ENCODE peak calls at places on chromosomes 5 and 9, in five cellular contexts. I, X, M, H and W are unnamed samples.

GRCh38 chr9:124537926-124538325 is 30.7 kb upstream of the NR5A1 start:
- DNase-seq in I (no peak), X (no peak), M (no peak), H (no peak), W (no peak)

GRCh38 chr9:93304574-93305496 is 120.9 kb downstream of the WNK2 start:
- DNase-seq in I (peak), X (peak), M (peak), H (peak), W (no peak)

GRCh38 chr5:5229405-5229804 is 89.3 kb downstream of the ADAMTS16 start:
- DNase-seq in I (no peak), X (peak), M (peak), H (no peak), W (no peak)

GRCh38 chr9:69606089-69606488 is 66.1 kb downstream of the APBA1 start:
- DNase-seq in I (no peak), X (no peak), M (no peak), H (no peak), W (no peak)

GRCh38 chr5:35135239-35135700 is 87.5 kb upstream of the AGXT2 start:
- DNase-seq in I (no peak), X (no peak), M (no peak), H (peak), W (no peak)

GRCh38 chr5:176888865-176889165 is 10.3 kb downstream of the HK3 start:
- DNase-seq in I (no peak), X (no peak), M (no peak), H (no peak), W (no peak)

GRCh38 chr5:104096451-104096850 is 533.9 kb upstream of the NUDT12 start:
- DNase-seq in I (no peak), X (no peak), M (no peak), H (no peak), W (no peak)

GRCh38 chr5:143024227-143024920 is 254.2 kb downstream of the ARHGAP26 start:
- DNase-seq in I (no peak), X (no peak), M (no peak), H (no peak), W (no peak)

GRCh38 chr5:32390819-32391591 is 53.5 kb downstream of the ZFR start:
- DNase-seq in I (no peak), X (peak), M (peak), H (peak), W (peak)

GRCh38 chr9:68547417-68547816 is 6.7 kb upstream of the TMEM252 start:
- DNase-seq in I (no peak), X (no peak), M (no peak), H (no peak), W (no peak)

GRCh38 chr5:127184841-127185240 is 105.8 kb upstream of the MEGF10 start:
- DNase-seq in I (no peak), X (peak), M (peak), H (no peak), W (no peak)

GRCh38 chr9:85897853-85898252 is 43.1 kb upstream of the NAA35 start:
- DNase-seq in I (no peak), X (no peak), M (no peak), H (no peak), W (no peak)
- H3K4me3 ChIP-seq in I (no peak), X (no peak), M (no peak), H (no peak), W (no peak)

GRCh38 chr9:1400983-1401382 is 350.8 kb downstream of the DMRT2 start:
- DNase-seq in I (no peak), X (no peak), M (no peak), H (no peak), W (no peak)
- TF ChIP-seq CTCF in I (no peak), X (no peak), M (no peak), H (no peak), W (no peak)

GRCh38 chr5:171823269-171823668 is 37.7 kb downstream of the SMIM23 start:
- DNase-seq in I (no peak), X (no peak), M (no peak), H (no peak), W (no peak)
- H3K4me3 ChIP-seq in I (no peak), X (no peak), M (no peak), H (no peak), W (no peak)

GRCh38 chr5:149452007-149452664 is 73.0 kb upstream of the IL17B start:
- DNase-seq in I (no peak), X (peak), M (peak), H (peak), W (peak)

GRCh38 chr5:149445739-149446369 is 66.8 kb upstream of the IL17B start:
- DNase-seq in I (no peak), X (peak), M (peak), H (peak), W (peak)

GRCh38 chr5:149450199-149450598 is 71.1 kb upstream of the IL17B start:
- DNase-seq in I (peak), X (peak), M (peak), H (no peak), W (no peak)

GRCh38 chr5:149447373-149448367 is 68.6 kb upstream of the IL17B start:
- DNase-seq in I (no peak), X (no peak), M (no peak), H (no peak), W (no peak)

DNA sequence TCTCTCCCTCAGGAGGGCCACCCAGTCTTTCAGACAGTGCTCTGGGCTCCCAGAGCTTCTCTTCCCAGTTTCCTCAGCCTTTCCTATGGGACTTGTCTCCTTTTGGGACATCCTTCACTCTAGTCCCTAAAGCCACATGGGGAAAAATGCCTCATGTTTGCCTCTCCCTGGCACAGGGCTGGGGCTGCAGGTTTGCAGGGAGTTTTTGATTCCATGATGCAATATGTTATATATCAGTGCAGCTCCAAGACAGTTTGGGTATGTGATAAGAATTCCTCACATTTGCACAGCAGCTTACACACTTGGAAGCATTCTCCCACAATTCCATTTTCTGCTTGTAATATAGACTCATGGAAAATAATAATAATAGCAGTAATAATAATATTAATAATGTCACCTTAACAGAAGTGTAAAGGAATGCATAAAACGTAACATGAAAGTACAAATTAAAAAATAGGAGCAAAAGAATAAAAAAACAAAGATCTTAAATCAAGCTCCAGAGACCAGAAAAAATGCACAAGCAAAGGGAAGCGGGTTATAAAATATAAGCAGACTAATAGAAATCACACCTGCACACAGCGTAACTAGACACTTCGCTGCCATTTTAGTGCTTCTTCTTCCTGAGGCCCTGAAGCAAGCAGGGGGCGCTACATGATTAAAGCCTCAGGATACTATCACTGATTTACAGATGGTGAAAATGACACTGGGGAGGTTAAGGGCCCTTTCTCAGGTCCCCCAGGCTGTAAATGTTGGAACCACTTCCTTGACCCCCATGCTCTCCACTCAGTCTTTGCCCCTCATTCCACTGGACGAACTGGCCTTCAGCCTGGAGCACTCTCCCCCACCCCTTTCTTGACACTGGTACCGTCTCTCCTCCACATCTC is 70.0 kb upstream of the IL17B start:
- DNase-seq in I (no peak), X (peak), M (peak), H (no peak), W (no peak)
- TF ChIP-seq CTCF in I (peak), X (peak), M (peak), H (peak), W (peak)

GRCh38 chr5:139745800-139746690 is 49.6 kb upstream of the PSD2 start:
- DNase-seq in I (peak), X (peak), M (peak), H (peak), W (no peak)
- H3K4me3 ChIP-seq in I (peak), X (peak), M (no peak), H (peak), W (peak)

DNA sequence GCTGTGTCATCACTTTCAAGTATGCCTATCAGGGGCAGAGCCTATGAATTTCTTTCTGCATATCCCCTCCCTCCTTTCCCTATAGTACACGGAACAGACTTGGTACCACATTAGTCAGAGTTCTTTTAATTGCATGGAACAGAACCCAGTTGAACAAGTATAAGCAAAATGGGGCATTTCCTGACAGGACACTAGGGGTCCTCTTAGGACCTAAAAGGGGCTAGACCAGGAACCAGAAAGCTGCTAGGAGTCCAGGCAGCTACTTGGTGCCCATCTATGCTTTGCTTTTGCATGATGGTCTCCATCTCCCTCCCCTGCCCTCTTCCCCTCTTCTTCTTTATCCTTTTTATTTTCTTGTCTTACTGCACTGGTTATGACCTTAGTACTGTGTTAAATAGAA is 5.9 kb downstream of the BSPRY start:
- DNase-seq in I (no peak), X (peak), M (peak), H (peak), W (no peak)
- TF ChIP-seq CTCF in I (no peak), X (peak), M (peak), H (peak), W (peak)

DNA sequence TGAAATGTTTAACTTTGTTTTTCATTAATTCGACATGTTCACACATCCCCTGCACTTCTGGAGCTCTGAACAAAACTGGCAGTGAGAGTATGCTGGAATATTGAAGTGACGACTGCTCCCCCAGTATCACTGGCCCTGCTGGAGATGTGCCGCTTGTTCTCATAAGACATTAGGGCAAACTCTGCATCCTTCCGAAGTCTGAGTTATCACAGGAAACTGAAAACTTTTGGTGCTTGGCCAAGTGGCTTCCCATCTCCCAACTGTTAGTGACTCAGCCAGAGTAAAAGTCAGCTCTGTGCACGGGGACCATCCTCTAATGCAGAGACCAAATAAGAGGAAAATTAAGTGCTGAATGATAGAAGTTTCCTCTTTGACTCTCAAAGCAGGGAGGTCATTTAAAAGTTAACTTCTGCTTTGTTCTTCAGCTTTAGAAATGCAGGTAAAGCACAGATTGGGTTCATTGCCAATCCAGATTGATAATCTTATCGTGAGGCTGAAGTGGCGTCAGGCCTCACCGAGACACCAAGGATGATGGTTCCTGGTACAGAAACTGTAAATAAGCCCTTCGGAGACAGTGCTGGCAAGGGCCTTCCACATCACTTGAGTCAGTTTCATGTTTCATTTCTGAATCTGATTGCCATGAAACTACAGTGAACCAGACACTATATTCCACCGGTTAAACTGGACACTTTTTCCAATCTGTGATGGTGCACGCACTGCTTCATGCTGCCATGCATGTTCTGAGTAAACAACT is 336.4 kb downstream of the GLIS3 start:
- DNase-seq in I (no peak), X (peak), M (peak), H (no peak), W (no peak)
- H3K4me3 ChIP-seq in I (no peak), X (no peak), M (peak), H (no peak), W (no peak)

GRCh38 chr9:17744786-17745185 is 165.9 kb downstream of the SH3GL2 start:
- DNase-seq in I (no peak), X (peak), M (peak), H (no peak), W (no peak)

GRCh38 chr9:17739022-17739421 is 160.2 kb downstream of the SH3GL2 start:
- DNase-seq in I (no peak), X (no peak), M (no peak), H (no peak), W (no peak)

DNA sequence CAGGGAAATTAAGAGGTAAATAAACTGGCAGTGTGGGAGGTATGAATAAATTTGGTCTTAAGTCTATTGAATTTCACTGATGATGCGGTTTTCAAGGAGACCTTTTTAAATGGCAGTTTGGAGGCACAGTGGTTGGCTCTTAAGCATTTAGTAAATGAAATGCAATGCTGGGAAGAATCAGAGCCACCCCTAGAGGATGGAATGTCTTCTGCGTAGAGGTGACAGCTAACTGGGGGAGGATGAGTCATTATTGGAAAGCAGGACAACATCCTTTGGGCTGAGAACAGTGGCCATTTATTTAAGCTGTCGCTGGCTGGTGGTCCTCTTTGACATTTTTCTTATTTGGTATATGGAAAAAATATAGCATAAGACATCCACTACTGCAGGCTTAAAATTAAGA is 163.2 kb downstream of the SH3GL2 start:
- DNase-seq in I (no peak), X (no peak), M (no peak), H (no peak), W (no peak)
- TF ChIP-seq CTCF in I (no peak), X (peak), M (no peak), H (no peak), W (peak)

GRCh38 chr9:136107155-136107952 is 11.3 kb downstream of the TMEM250 start:
- DNase-seq in I (no peak), X (no peak), M (no peak), H (no peak), W (no peak)
- H3K4me3 ChIP-seq in I (no peak), X (no peak), M (no peak), H (no peak), W (no peak)

DNA sequence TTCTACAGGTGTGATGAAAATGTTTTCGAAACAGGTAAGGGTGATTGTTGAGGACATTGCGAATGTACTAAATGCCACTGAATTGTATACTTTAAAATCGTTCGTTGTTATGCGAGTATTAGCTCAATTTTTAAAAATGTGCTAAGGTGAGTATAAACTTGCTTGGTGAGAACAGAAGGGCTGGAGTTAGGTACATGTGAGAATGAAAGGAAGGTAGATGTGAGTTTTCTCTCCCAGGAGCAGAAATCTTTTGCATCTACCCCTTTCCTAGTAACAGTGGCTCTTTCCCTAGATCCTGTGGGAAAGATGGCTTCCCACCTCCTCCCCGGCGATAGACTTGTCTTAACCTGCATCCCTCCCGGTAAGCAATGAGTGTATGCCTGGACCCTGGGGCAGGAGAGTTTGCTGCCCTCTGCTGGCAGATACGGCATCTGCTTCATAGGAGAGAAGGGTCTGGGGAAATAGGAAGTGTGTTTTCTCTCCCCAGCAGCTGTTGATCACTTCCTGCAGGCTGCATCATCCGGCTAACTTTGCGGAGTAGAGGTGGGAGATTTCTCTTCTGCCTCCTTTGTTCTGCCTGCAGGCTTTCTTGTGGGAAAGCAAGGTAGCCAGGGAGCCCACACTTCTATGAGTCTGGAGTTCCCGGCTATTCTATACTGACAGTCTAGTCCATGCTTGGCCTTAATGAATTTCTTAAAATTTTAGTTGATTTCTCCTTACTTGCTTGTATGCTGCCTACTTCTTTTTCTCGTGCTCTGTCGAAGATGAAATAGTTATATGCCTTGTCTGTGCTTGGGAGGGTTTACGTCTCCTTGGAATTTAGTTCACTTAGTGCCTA is 373.3 kb upstream of the SEMA6A start:
- DNase-seq in I (peak), X (peak), M (no peak), H (peak), W (peak)
- TF ChIP-seq CTCF in I (peak), X (peak), M (no peak), H (peak), W (peak)